ENCODE peak calls at places on chromosomes 13 and 19, in five cellular contexts. L, O, H, R and F are unnamed samples.

GRCh38 chr13:102402292-102402691 is 444 bp upstream of the FGF14 start:
- DNase-seq in H (peak), R (peak), O (no peak), L (peak), F (peak)

GRCh38 chr13:111505175-111505777 is 184.8 kb downstream of the TEX29 start:
- DNase-seq in O (no peak), L (peak), R (no peak), H (no peak), F (no peak)

GRCh38 chr13:110713981-110714797 is 689 bp downstream of the ING1 start:
- DNase-seq in H (peak), O (peak), L (peak), R (peak), F (peak)

GRCh38 chr19:8626823-8627222 is 3.6 kb upstream of the NFILZ start:
- DNase-seq in O (no peak), L (no peak), R (no peak), H (no peak), F (no peak)

GRCh38 chr19:38564981-38565685 is 52.6 kb downstream of the MAP4K1 start:
- DNase-seq in L (no peak), R (peak), O (no peak), H (no peak), F (peak)

GRCh38 chr19:56839665-56840451 is 668 bp downstream of the PEG3 start:
- DNase-seq in O (peak), H (no peak), R (peak), L (no peak), F (no peak)

GRCh38 chr13:28179974-28180373 is 41.6 kb downstream of the PAN3 start:
- DNase-seq in L (no peak), R (no peak), O (no peak), H (no peak), F (no peak)

GRCh38 chr13:98563071-98563470 is 13.8 kb downstream of the STK24 start:
- DNase-seq in H (no peak), R (no peak), L (no peak), O (no peak), F (peak)

GRCh38 chr13:98311200-98311548 is 134.1 kb upstream of the RNF113B start:
- DNase-seq in H (no peak), L (no peak), R (no peak), O (no peak), F (no peak)

GRCh38 chr19:11737964-11738745 is 591 bp downstream of the ZNF823 start:
- DNase-seq in O (peak), H (peak), R (peak), L (peak), F (peak)

GRCh38 chr13:30355405-30355741 is 48.0 kb upstream of the KATNAL1 start:
- DNase-seq in L (peak), H (no peak), R (peak), O (no peak), F (no peak)

GRCh38 chr13:36395280-36395679 is 37.0 kb upstream of the CCNA1 start:
- DNase-seq in L (no peak), H (peak), R (no peak), O (no peak), F (no peak)

GRCh38 chr13:78660130-78660857 is 1.3 kb upstream of the OBI1 start:
- DNase-seq in H (no peak), O (no peak), L (no peak), R (peak), F (no peak)

GRCh38 chr13:60986301-60986700 is 429.3 kb downstream of the PCDH20 start:
- DNase-seq in L (no peak), R (no peak), O (no peak), H (no peak), F (no peak)

GRCh38 chr19:55432355-55432959 is 10.6 kb downstream of the SHISA7 start:
- DNase-seq in L (no peak), O (no peak), H (no peak), R (no peak), F (no peak)

GRCh38 chr13:47418206-47418920 is 521.5 kb upstream of the HTR2A start:
- DNase-seq in O (no peak), H (no peak), R (no peak), L (no peak), F (no peak)

GRCh38 chr19:38583219-38583984 is 34.4 kb downstream of the MAP4K1 start:
- DNase-seq in O (no peak), R (no peak), H (no peak), L (no peak), F (no peak)

GRCh38 chr19:12665281-12665573 is 1.3 kb downstream of the MAN2B1 start:
- DNase-seq in O (peak), H (no peak), R (no peak), L (no peak), F (peak)

GRCh38 chr13:99086869-99087129 is 108.9 kb upstream of the DOCK9 start:
- DNase-seq in H (no peak), L (no peak), R (peak), O (peak), F (no peak)

GRCh38 chr13:38950987-38951386 is 39.6 kb downstream of the STOML3 start:
- DNase-seq in H (no peak), L (no peak), R (no peak), O (no peak), F (no peak)

GRCh38 chr13:75432045-75432444 is 49.9 kb downstream of the TBC1D4 start:
- DNase-seq in O (no peak), L (no peak), H (no peak), R (no peak), F (no peak)

GRCh38 chr13:113297370-113297871 is 382 bp downstream of the LAMP1 start:
- DNase-seq in O (peak), L (no peak), H (peak), R (peak), F (peak)

GRCh38 chr19:17985037-17985818 is 18.3 kb downstream of the KCNN1 start:
- DNase-seq in H (no peak), L (no peak), O (no peak), R (peak), F (no peak)

GRCh38 chr13:33512880-33513554 is 227.5 kb upstream of the STARD13 start:
- DNase-seq in O (no peak), R (no peak), H (no peak), L (no peak), F (no peak)

GRCh38 chr13:51152713-51153112 is 41.6 kb upstream of the C13orf42 start:
- DNase-seq in H (no peak), L (no peak), R (peak), O (no peak), F (no peak)

GRCh38 chr13:26710166-26710565 is 50.4 kb downstream of the GPR12 start:
- DNase-seq in L (no peak), H (no peak), R (no peak), O (no peak), F (no peak)

GRCh38 chr13:26706381-26706780 is 54.2 kb downstream of the GPR12 start:
- DNase-seq in O (no peak), L (no peak), H (no peak), R (no peak), F (no peak)

GRCh38 chr13:26708007-26708297 is 52.6 kb downstream of the GPR12 start:
- DNase-seq in L (no peak), H (no peak), R (no peak), O (no peak), F (no peak)

GRCh38 chr13:26707122-26708006 is 53.2 kb downstream of the GPR12 start:
- DNase-seq in L (peak), H (peak), O (no peak), R (peak), F (no peak)

DNA sequence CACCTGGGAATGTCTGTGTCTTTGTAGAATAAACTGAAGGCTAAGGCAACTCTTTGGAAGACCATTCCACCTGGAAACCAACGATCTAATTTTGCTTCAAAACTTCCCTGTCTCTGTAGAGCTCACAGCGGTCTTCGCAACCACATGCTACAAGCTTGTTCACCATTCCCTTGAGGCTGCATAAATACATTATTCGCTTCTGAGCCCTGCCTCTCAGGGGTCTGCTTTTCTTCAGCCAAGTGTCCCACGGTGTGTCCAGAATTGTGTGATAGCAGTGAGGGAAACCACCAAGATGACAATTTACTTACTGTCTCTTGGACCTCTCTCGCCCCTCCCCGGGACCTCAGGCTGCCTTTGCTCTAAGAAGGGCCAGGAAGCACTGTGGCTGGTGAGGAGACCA is 51.1 kb downstream of the GPR12 start:
- DNase-seq in L (no peak), R (no peak), O (no peak), H (no peak), F (no peak)
- H3K4me3 ChIP-seq in L (no peak), R (no peak), O (no peak), H (no peak), F (no peak)

GRCh38 chr19:50722248-50723013 is 733 bp upstream of the CLEC11A start:
- DNase-seq in O (no peak), H (no peak), R (no peak), L (no peak), F (no peak)

GRCh38 chr19:50723735-50724521 is 764 bp downstream of the CLEC11A start:
- DNase-seq in H (no peak), O (no peak), R (no peak), L (no peak), F (no peak)

GRCh38 chr19:50721441-50722137 is 1.6 kb upstream of the CLEC11A start:
- DNase-seq in H (no peak), R (no peak), O (no peak), L (no peak), F (no peak)

GRCh38 chr19:50724522-50725217 is 1.5 kb downstream of the CLEC11A start:
- DNase-seq in H (peak), L (peak), R (peak), O (peak), F (peak)

GRCh38 chr19:50723069-50723468 is at the start of gene CLEC11A:
- DNase-seq in O (no peak), H (peak), L (no peak), R (no peak), F (no peak)
- H3K4me3 ChIP-seq in O (no peak), H (peak), L (peak), R (peak), F (no peak)

DNA sequence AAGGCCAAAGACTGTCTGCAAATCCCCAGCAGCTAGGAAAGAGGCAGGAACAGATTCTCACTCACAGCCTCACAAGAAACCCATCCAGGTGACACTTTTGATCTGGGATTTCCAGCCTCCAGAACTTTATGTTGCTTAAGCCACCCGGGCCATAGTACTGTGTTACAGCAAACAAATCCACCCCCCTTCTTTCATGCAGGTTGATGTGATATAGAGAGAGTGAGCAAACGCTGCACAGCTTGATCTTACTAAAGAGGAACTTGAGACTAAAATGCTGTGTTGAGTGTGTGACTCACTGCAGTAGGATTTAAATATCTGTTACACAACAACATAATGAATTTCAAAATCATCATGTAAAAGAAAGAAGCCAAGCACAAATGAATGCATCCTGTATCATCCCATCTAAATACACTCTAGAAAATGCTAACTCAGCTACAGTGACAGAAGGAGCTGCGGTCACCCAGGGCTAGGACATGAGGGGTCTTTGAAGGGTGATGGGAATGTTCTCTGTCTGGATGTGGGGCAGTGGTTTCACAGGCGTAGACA is 32.2 kb downstream of the RCBTB2 start:
- DNase-seq in O (no peak), H (peak), R (no peak), L (no peak), F (no peak)
- H3K4me3 ChIP-seq in O (no peak), H (no peak), R (no peak), L (no peak), F (no peak)

GRCh38 chr19:50204811-50205675 is 1.6 kb downstream of the MYH14 start:
- DNase-seq in O (no peak), L (peak), R (no peak), H (no peak), F (no peak)
- H3K4me3 ChIP-seq in O (no peak), L (peak), R (no peak), H (no peak), F (no peak)

GRCh38 chr19:13866463-13867046 is 10.4 kb upstream of the NANOS3 start:
- DNase-seq in L (no peak), R (no peak), H (no peak), O (no peak), F (no peak)
- H3K4me3 ChIP-seq in L (peak), R (no peak), H (peak), O (peak), F (no peak)

GRCh38 chr19:40312533-40312932 is 27.4 kb upstream of the AKT2 start:
- DNase-seq in O (no peak), H (no peak), L (no peak), R (no peak), F (no peak)

GRCh38 chr19:40314646-40315045 is 29.5 kb upstream of the AKT2 start:
- DNase-seq in L (no peak), R (no peak), O (no peak), H (no peak), F (no peak)

GRCh38 chr19:40317338-40317737 is 30.9 kb downstream of the C19orf47 start:
- DNase-seq in R (no peak), H (no peak), O (no peak), L (no peak), F (no peak)

GRCh38 chr19:40313229-40313983 is 28.3 kb upstream of the AKT2 start:
- DNase-seq in H (no peak), O (no peak), L (no peak), R (no peak), F (no peak)

DNA sequence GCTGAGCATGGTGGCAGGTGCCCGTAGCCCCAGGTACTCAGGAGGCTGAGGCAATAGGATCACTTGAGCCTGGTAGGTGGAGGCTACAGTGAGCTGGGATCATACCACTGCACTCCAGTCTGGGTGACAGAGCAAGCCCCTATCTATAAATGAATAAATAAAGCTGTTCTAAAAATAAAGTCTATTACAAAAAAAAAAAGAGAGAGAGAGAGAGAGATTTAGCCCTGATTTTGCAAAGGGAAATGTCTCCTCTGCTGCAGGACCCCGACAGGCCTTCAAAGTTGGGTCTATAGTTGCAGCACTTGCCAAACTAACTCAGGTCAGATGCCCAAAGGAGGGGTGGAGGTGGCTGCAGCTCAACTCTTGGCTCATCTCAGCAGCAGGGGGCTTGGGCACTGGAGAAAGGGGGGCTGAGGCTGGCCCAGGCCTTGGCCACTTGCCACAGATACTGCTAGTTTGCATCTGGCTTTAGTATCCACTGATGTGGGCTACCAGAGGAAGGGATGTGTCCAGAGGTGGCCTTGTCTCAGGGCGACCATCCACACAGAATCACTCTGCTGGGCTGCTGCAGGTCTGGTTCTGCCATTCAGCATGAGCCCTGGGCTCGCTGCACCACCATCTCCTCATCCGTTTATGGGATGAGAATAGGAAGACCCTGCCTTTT is 30.8 kb upstream of the AKT2 start:
- DNase-seq in H (no peak), R (peak), O (no peak), L (no peak), F (no peak)
- H3K4me3 ChIP-seq in H (no peak), R (no peak), O (no peak), L (no peak), F (no peak)

GRCh38 chr19:3096902-3097326 is 2.8 kb downstream of the GNA11 start:
- DNase-seq in O (no peak), L (no peak), R (no peak), H (no peak), F (no peak)
- H3K4me3 ChIP-seq in O (no peak), L (no peak), R (no peak), H (no peak), F (no peak)

GRCh38 chr13:19764237-19764636 is 18.5 kb downstream of the PSPC1 start:
- DNase-seq in L (no peak), H (no peak), O (no peak), R (no peak), F (no peak)
- H3K4me3 ChIP-seq in L (no peak), H (no peak), O (peak), R (no peak), F (no peak)

GRCh38 chr19:31339405-31339804 is 9.8 kb downstream of the TSHZ3 start:
- DNase-seq in R (peak), L (peak), O (no peak), H (no peak), F (no peak)
- H3K4me3 ChIP-seq in R (peak), L (no peak), O (peak), H (no peak), F (no peak)